ENCODE peak calls at places on chromosomes 7 and 10, in ten cellular contexts. N is stromal cell of bone marrow; C is hippocampal formation; Q is PC-3; M is neural progenitor cell; E is activated T-helper 2 cell treated with anti-CD3 and anti-CD28 coated beads, Interferon-gamma antibody, Interleukin-2, Interleukin-4, amounts not matched to agents 10 μg/mL and 5 μg/mL and 100 μg/mL, durations not matched to agents 14 hours and 24 hours and 36 hours; P is amygdala; D is germinal center; G is pancreas; R is COR-L47. F is an unnamed sample.

GRCh38 chr10:3105905-3106304 is 38.6 kb downstream of the PFKP start:
- DNase-seq in R (no peak), C (no peak), N (no peak), M (no peak), P (no peak), D (no peak), E (no peak), G (no peak), Q (no peak), F (no peak)

GRCh38 chr7:6159097-6159483 is 113.3 kb downstream of the CYTH3 start:
- DNase-seq in N (no peak), G (no peak), R (no peak), C (no peak), D (no peak), E (no peak), M (no peak), P (no peak), Q (no peak), F (no peak)

GRCh38 chr7:135666156-135666555 is 3.8 kb downstream of the STMP1 start:
- DNase-seq in G (no peak), P (no peak), M (no peak), C (no peak), R (no peak), D (no peak), E (no peak), N (no peak), Q (no peak), F (no peak)

GRCh38 chr7:151311294-151311864 is 30.2 kb upstream of the NUB1 start:
- DNase-seq in R (peak), E (no peak), Q (peak), N (no peak), G (no peak), C (no peak), D (no peak), M (peak), P (no peak), F (no peak)

GRCh38 chr7:130223646-130224045 is 16.0 kb downstream of the SSMEM1 start:
- DNase-seq in G (no peak), N (no peak), M (no peak), C (no peak), Q (no peak), P (no peak), D (no peak), E (no peak), R (no peak), F (no peak)

GRCh38 chr10:60175418-60175817 is 214.3 kb downstream of the ANK3 start:
- DNase-seq in M (no peak), Q (peak), D (no peak), E (no peak), R (no peak), P (no peak), C (no peak), G (no peak), N (no peak), F (no peak)

GRCh38 chr10:13219685-13220670 is 14.2 kb downstream of the UCMA start:
- DNase-seq in G (no peak), N (no peak), Q (peak), C (no peak), M (peak), P (no peak), D (peak), R (no peak), E (no peak), F (no peak)

GRCh38 chr7:27611043-27611442 is 51.6 kb downstream of the HIBADH start:
- DNase-seq in G (no peak), E (no peak), D (no peak), P (no peak), M (no peak), N (no peak), R (no peak), Q (peak), C (no peak), F (no peak)

GRCh38 chr7:47489624-47490023 is 92.3 kb downstream of the TNS3 start:
- DNase-seq in P (no peak), G (no peak), D (no peak), R (no peak), M (peak), N (no peak), C (no peak), E (no peak), Q (no peak), F (no peak)

GRCh38 chr10:7795605-7796004 is 7.6 kb downstream of the ATP5F1C start:
- DNase-seq in R (no peak), E (no peak), M (no peak), P (no peak), G (no peak), N (no peak), Q (no peak), C (no peak), D (no peak), F (no peak)

GRCh38 chr10:580796-581195 is 108.7 kb downstream of the DIP2C start:
- DNase-seq in P (no peak), C (no peak), E (no peak), D (no peak), M (no peak), G (no peak), N (peak), Q (peak), R (no peak), F (no peak)

GRCh38 chr10:15585303-15585715 is 134.4 kb downstream of the ITGA8 start:
- DNase-seq in G (peak), N (peak), R (no peak), P (peak), E (peak), C (peak), D (peak), Q (peak), M (peak), F (peak)

GRCh38 chr10:131143425-131144165 is 167.9 kb downstream of the TCERG1L start:
- DNase-seq in E (no peak), M (no peak), R (no peak), C (no peak), P (no peak), N (no peak), G (no peak), D (no peak), Q (no peak), F (no peak)

GRCh38 chr10:132066186-132066585 is 440 bp downstream of the JAKMIP3 start:
- DNase-seq in C (no peak), D (no peak), M (no peak), R (no peak), P (peak), E (no peak), N (no peak), G (peak), Q (peak), F (peak)

GRCh38 chr7:96558530-96558929 is 151.1 kb downstream of the SEM1 start:
- DNase-seq in R (no peak), M (no peak), G (no peak), E (no peak), C (no peak), D (no peak), N (peak), P (no peak), Q (peak), F (no peak)

GRCh38 chr7:156560075-156560474 is 80.5 kb upstream of the RNF32 start:
- DNase-seq in Q (peak), P (no peak), C (no peak), E (no peak), G (no peak), D (no peak), R (no peak), M (peak), N (no peak), F (no peak)

GRCh38 chr10:18737236-18737635 is 78.0 kb downstream of the ARL5B start:
- DNase-seq in D (no peak), R (no peak), M (no peak), N (peak), E (no peak), G (no peak), Q (peak), C (no peak), P (no peak), F (no peak)